ENCODE peak calls at places on chromosomes 16 and 17, in nine cellular contexts. M is fibroblast of the conjunctiva; Z is activated CD4-positive, alpha-beta T cell treated with anti-CD3 and anti-CD28 coated beads for 36 hours; O is hippocampal formation; X is fibroblast of lung; P is AG09309; K is mammary epithelial cell; E is heart right ventricle; J is astrocyte. Y is an unnamed sample.

GRCh38 chr16:87762071-87762571 is 3.7 kb downstream of the KLHDC4 start:
- DNase-seq in P (no peak), M (no peak), K (no peak), O (no peak), Z (no peak), J (no peak), E (no peak), X (no peak), Y (no peak)

GRCh38 chr17:18026408-18026776 is 12.6 kb downstream of the ATPAF2 start:
- DNase-seq in J (peak; percentile 73), K (peak; percentile 68), Z (peak; percentile 40), O (peak; percentile 28), E (peak; percentile 60), P (peak; percentile 45), X (peak; percentile 79), M (peak; percentile 37), Y (peak; percentile 26)

GRCh38 chr17:19718041-19718612 is 1.7 kb upstream of the SLC47A2 start:
- DNase-seq in K (no peak), P (no peak), Z (no peak), J (no peak), O (no peak), M (no peak), E (no peak), X (no peak), Y (no peak)

GRCh38 chr16:20675488-20676267 is 21.8 kb downstream of the ACSM1 start:
- DNase-seq in E (no peak), X (no peak), M (no peak), P (no peak), K (peak; percentile 74), J (no peak), Z (peak; percentile 62), O (no peak), Y (peak; percentile 50)

GRCh38 chr16:1470543-1471251 is 4.1 kb downstream of the CLCN7 start:
- DNase-seq in X (peak; percentile 64), K (peak; percentile 22), E (no peak), P (no peak), O (no peak), Z (no peak), M (no peak), J (peak; percentile 44), Y (no peak)

GRCh38 chr17:949623-950338 is 29.8 kb downstream of the NXN start:
- DNase-seq in K (no peak), X (no peak), J (no peak), E (no peak), O (no peak), Z (no peak), M (no peak), P (no peak), Y (no peak)

GRCh38 chr17:43416998-43417891 is 18.5 kb downstream of the ARL4D start:
- DNase-seq in K (peak; percentile 60), X (peak; percentile 77), Z (no peak), E (peak; percentile 61), M (peak; percentile 67), P (no peak), O (peak; percentile 66), J (peak; percentile 62), Y (no peak)

GRCh38 chr16:84277244-84277823 is 17.3 kb upstream of the WFDC1 start:
- DNase-seq in K (peak; percentile 8), Z (peak; percentile 86), O (peak; percentile 60), P (no peak), E (peak; percentile 57), M (peak; percentile 17), X (peak; percentile 25), J (peak; percentile 18), Y (peak; percentile 77)

GRCh38 chr16:73890524-73891500 is 405.8 kb upstream of the PSMD7 start:
- DNase-seq in Z (peak; percentile 35), M (peak; percentile 4), O (no peak), K (no peak), X (peak; percentile 0), P (no peak), E (no peak), J (no peak), Y (no peak)

GRCh38 chr17:39057807-39058206 is 90.6 kb upstream of the FBXO47 start:
- DNase-seq in O (no peak), P (no peak), J (no peak), X (peak; percentile 18), K (no peak), Z (no peak), M (no peak), E (no peak), Y (no peak)

GRCh38 chr17:60439501-60439900 is 17.2 kb downstream of the CHCT1 start:
- DNase-seq in J (peak; percentile 29), K (peak; percentile 37), E (no peak), O (no peak), M (no peak), Z (no peak), P (no peak), X (peak; percentile 45), Y (no peak)

GRCh38 chr16:20074089-20074956 is 633 bp upstream of the GPR139 start:
- DNase-seq in M (no peak), O (no peak), Z (no peak), E (no peak), K (no peak), P (no peak), X (no peak), J (no peak), Y (no peak)

GRCh38 chr16:66427036-66427446 is at the start of gene BEAN1:
- DNase-seq in K (no peak), P (no peak), O (no peak), M (no peak), E (no peak), Z (no peak), J (no peak), X (peak; percentile 31), Y (no peak)

GRCh38 chr16:25161753-25162152 is 50.2 kb downstream of the LCMT1 start:
- DNase-seq in Z (no peak), M (no peak), O (no peak), J (no peak), E (no peak), P (no peak), K (no peak), X (no peak), Y (no peak)

GRCh38 chr16:853981-854807 is 53.7 kb upstream of the GNG13 start:
- DNase-seq in E (no peak), Z (no peak), J (no peak), O (no peak), P (no peak), X (no peak), M (no peak), K (no peak), Y (no peak)

GRCh38 chr16:8848939-8849391 is 19.8 kb downstream of the CARHSP1 start:
- DNase-seq in J (peak; percentile 46), Z (no peak), O (no peak), E (peak; percentile 2), M (no peak), X (peak; percentile 67), K (peak; percentile 64), P (no peak), Y (no peak)

GRCh38 chr17:39553326-39553945 is 54.3 kb downstream of the NEUROD2 start:
- DNase-seq in E (no peak), O (no peak), K (peak; percentile 65), Z (no peak), P (peak; percentile 13), X (peak; percentile 69), M (peak; percentile 16), J (peak; percentile 57), Y (no peak)

GRCh38 chr17:12421646-12422306 is 243.9 kb upstream of the MYOCD start:
- DNase-seq in P (no peak), Z (no peak), E (no peak), K (no peak), X (no peak), O (no peak), J (no peak), M (no peak), Y (no peak)

GRCh38 chr16:67716097-67716496 is 3.0 kb downstream of the GFOD2 start:
- DNase-seq in P (no peak), M (no peak), J (no peak), E (no peak), K (no peak), Z (no peak), X (no peak), O (no peak), Y (no peak)

GRCh38 chr16:85202631-85203461 is 90.6 kb upstream of the CIBAR2 start:
- DNase-seq in O (no peak), E (peak; percentile 85), Z (no peak), X (peak; percentile 94), P (peak; percentile 67), J (peak; percentile 91), M (peak; percentile 91), K (no peak), Y (no peak)

GRCh38 chr16:74521691-74522090 is 85.2 kb downstream of the GLG1 start:
- DNase-seq in K (no peak), Z (no peak), E (peak; percentile 6), O (peak; percentile 27), P (no peak), J (peak; percentile 58), X (peak; percentile 71), M (peak; percentile 3), Y (no peak)

Y was measured in activated CD4-positive, alpha-beta memory T cell treated with anti-CD3 and anti-CD28 coated beads for 36 hours.